ENCODE peak calls at places on chromosomes 12 and 14, in six cellular contexts. One of them, this sample, is unnamed.
A peak's percentile ranks its signal among the peaks of the same experiment; 100 is the strongest.

GRCh38 chr12:118052324-118053070 is 8.5 kb downstream of the WSB2 start:
- DNase-seq in effector memory CD4-positive, alpha-beta T cell: no peak
- DNase-seq in pancreas: peak; percentile 78
- DNase-seq in neural progenitor cell: no peak
- DNase-seq in SK-N-SH: no peak
- DNase-seq in tibial nerve: peak; percentile 83
- DNase-seq in this sample: no peak

GRCh38 chr14:22052795-22053194 is 379.2 kb upstream of the OR4E1 start:
- DNase-seq in effector memory CD4-positive, alpha-beta T cell: no peak
- DNase-seq in tibial nerve: no peak
- DNase-seq in pancreas: no peak
- DNase-seq in SK-N-SH: no peak
- DNase-seq in neural progenitor cell: no peak
- DNase-seq in this sample: no peak

GRCh38 chr12:79183003-79183402 is 318.4 kb downstream of the SYT1 start:
- DNase-seq in neural progenitor cell: no peak
- DNase-seq in SK-N-SH: no peak
- DNase-seq in tibial nerve: no peak
- DNase-seq in effector memory CD4-positive, alpha-beta T cell: no peak
- DNase-seq in pancreas: no peak
- DNase-seq in this sample: no peak

GRCh38 chr14:23175823-23176222 is 7.6 kb downstream of the SLC7A8 start:
- DNase-seq in pancreas: no peak
- DNase-seq in neural progenitor cell: no peak
- DNase-seq in tibial nerve: no peak
- DNase-seq in effector memory CD4-positive, alpha-beta T cell: no peak
- DNase-seq in SK-N-SH: no peak
- DNase-seq in this sample: no peak

GRCh38 chr12:19819231-19819630 is 379.9 kb downstream of the AEBP2 start:
- DNase-seq in SK-N-SH: no peak
- DNase-seq in neural progenitor cell: no peak
- DNase-seq in pancreas: no peak
- DNase-seq in effector memory CD4-positive, alpha-beta T cell: no peak
- DNase-seq in tibial nerve: no peak
- DNase-seq in this sample: no peak

GRCh38 chr12:12376636-12377448 is 20.0 kb downstream of the BORCS5 start:
- DNase-seq in pancreas: no peak
- DNase-seq in neural progenitor cell: peak; percentile 82
- DNase-seq in SK-N-SH: peak; percentile 66
- DNase-seq in effector memory CD4-positive, alpha-beta T cell: no peak
- DNase-seq in tibial nerve: no peak
- DNase-seq in this sample: peak; percentile 16

GRCh38 chr14:75793806-75794205 is 132.8 kb downstream of the TTLL5 start:
- DNase-seq in effector memory CD4-positive, alpha-beta T cell: no peak
- DNase-seq in SK-N-SH: no peak
- DNase-seq in tibial nerve: no peak
- DNase-seq in pancreas: no peak
- DNase-seq in neural progenitor cell: no peak
- DNase-seq in this sample: no peak

GRCh38 chr12:62632521-62632920 is 165.9 kb downstream of the MON2 start:
- DNase-seq in tibial nerve: peak; percentile 38
- DNase-seq in effector memory CD4-positive, alpha-beta T cell: no peak
- DNase-seq in pancreas: peak; percentile 24
- DNase-seq in neural progenitor cell: peak; percentile 55
- DNase-seq in SK-N-SH: peak; percentile 79
- DNase-seq in this sample: peak; percentile 26

GRCh38 chr12:26704214-26704613 is 128.8 kb downstream of the ITPR2 start:
- DNase-seq in effector memory CD4-positive, alpha-beta T cell: no peak
- DNase-seq in neural progenitor cell: no peak
- DNase-seq in SK-N-SH: no peak
- DNase-seq in tibial nerve: no peak
- DNase-seq in pancreas: no peak
- DNase-seq in this sample: no peak

GRCh38 chr12:29743801-29744200 is 39.9 kb downstream of the TMTC1 start:
- DNase-seq in SK-N-SH: no peak
- DNase-seq in pancreas: no peak
- DNase-seq in tibial nerve: no peak
- DNase-seq in neural progenitor cell: no peak
- DNase-seq in effector memory CD4-positive, alpha-beta T cell: no peak
- DNase-seq in this sample: no peak

GRCh38 chr12:124332900-124333299 is 38.0 kb downstream of the RFLNA start:
- DNase-seq in tibial nerve: no peak
- DNase-seq in effector memory CD4-positive, alpha-beta T cell: no peak
- DNase-seq in pancreas: no peak
- DNase-seq in SK-N-SH: no peak
- DNase-seq in neural progenitor cell: no peak
- DNase-seq in this sample: no peak

GRCh38 chr12:45121224-45121623 is 70.3 kb upstream of the DBX2 start:
- DNase-seq in pancreas: no peak
- DNase-seq in SK-N-SH: no peak
- DNase-seq in tibial nerve: no peak
- DNase-seq in neural progenitor cell: no peak
- DNase-seq in effector memory CD4-positive, alpha-beta T cell: no peak
- DNase-seq in this sample: no peak

GRCh38 chr12:59808317-59808910 is 212.6 kb downstream of the SLC16A7 start:
- DNase-seq in neural progenitor cell: peak; percentile 53
- DNase-seq in SK-N-SH: peak; percentile 43
- DNase-seq in pancreas: no peak
- DNase-seq in effector memory CD4-positive, alpha-beta T cell: no peak
- DNase-seq in tibial nerve: no peak
- DNase-seq in this sample: no peak

GRCh38 chr12:58537278-58537677 is 383.0 kb downstream of the LRIG3 start:
- DNase-seq in effector memory CD4-positive, alpha-beta T cell: no peak
- DNase-seq in neural progenitor cell: no peak
- DNase-seq in pancreas: no peak
- DNase-seq in tibial nerve: no peak
- DNase-seq in SK-N-SH: no peak
- DNase-seq in this sample: no peak

GRCh38 chr12:1594295-1595025 is at the start of gene FBXL14:
- DNase-seq in tibial nerve: peak; percentile 87
- DNase-seq in effector memory CD4-positive, alpha-beta T cell: peak; percentile 85
- DNase-seq in neural progenitor cell: peak; percentile 98
- DNase-seq in pancreas: peak; percentile 91
- DNase-seq in SK-N-SH: peak; percentile 92
- DNase-seq in this sample: peak; percentile 92

GRCh38 chr12:88472775-88473174 is 107.5 kb downstream of the KITLG start:
- DNase-seq in pancreas: no peak
- DNase-seq in tibial nerve: no peak
- DNase-seq in effector memory CD4-positive, alpha-beta T cell: no peak
- DNase-seq in SK-N-SH: no peak
- DNase-seq in neural progenitor cell: no peak
- DNase-seq in this sample: no peak

GRCh38 chr12:131001493-131001892 is 47.8 kb downstream of the ADGRD1 start:
- DNase-seq in effector memory CD4-positive, alpha-beta T cell: no peak
- DNase-seq in tibial nerve: no peak
- DNase-seq in pancreas: no peak
- DNase-seq in SK-N-SH: no peak
- DNase-seq in neural progenitor cell: no peak
- DNase-seq in this sample: no peak

GRCh38 chr12:93742086-93742934 is 65.1 kb downstream of the CRADD start:
- DNase-seq in effector memory CD4-positive, alpha-beta T cell: peak; percentile 29
- DNase-seq in pancreas: peak; percentile 74
- DNase-seq in tibial nerve: peak; percentile 70
- DNase-seq in SK-N-SH: peak; percentile 93
- DNase-seq in neural progenitor cell: peak; percentile 79
- DNase-seq in this sample: peak; percentile 63

GRCh38 chr14:22811752-22812151 is 3.5 kb downstream of the SLC7A7 start:
- DNase-seq in tibial nerve: no peak
- DNase-seq in SK-N-SH: no peak
- DNase-seq in pancreas: no peak
- DNase-seq in neural progenitor cell: no peak
- DNase-seq in effector memory CD4-positive, alpha-beta T cell: no peak
- DNase-seq in this sample: no peak

GRCh38 chr14:101812071-101812470 is 50.6 kb downstream of the PPP2R5C start:
- DNase-seq in pancreas: peak; percentile 24
- DNase-seq in tibial nerve: no peak
- DNase-seq in SK-N-SH: no peak
- DNase-seq in neural progenitor cell: no peak
- DNase-seq in effector memory CD4-positive, alpha-beta T cell: no peak
- DNase-seq in this sample: no peak

GRCh38 chr14:61269321-61270083 is 11.6 kb downstream of the TMEM30B start:
- DNase-seq in neural progenitor cell: peak; percentile 84
- DNase-seq in tibial nerve: peak; percentile 91
- DNase-seq in pancreas: peak; percentile 64
- DNase-seq in SK-N-SH: peak; percentile 74
- DNase-seq in effector memory CD4-positive, alpha-beta T cell: peak; percentile 54
- DNase-seq in this sample: peak; percentile 7

GRCh38 chr12:100375023-100375737 is 18.3 kb downstream of the SLC17A8 start:
- DNase-seq in effector memory CD4-positive, alpha-beta T cell: no peak
- DNase-seq in SK-N-SH: no peak
- DNase-seq in tibial nerve: peak; percentile 68
- DNase-seq in pancreas: no peak
- DNase-seq in neural progenitor cell: peak; percentile 33
- DNase-seq in this sample: no peak

GRCh38 chr12:49328816-49329215 is 5.8 kb downstream of the TROAP start:
- DNase-seq in tibial nerve: no peak
- DNase-seq in neural progenitor cell: no peak
- DNase-seq in pancreas: no peak
- DNase-seq in effector memory CD4-positive, alpha-beta T cell: no peak
- DNase-seq in SK-N-SH: no peak
- DNase-seq in this sample: no peak

GRCh38 chr14:81252278-81252677 is 31.5 kb upstream of the GTF2A1 start:
- DNase-seq in SK-N-SH: no peak
- DNase-seq in pancreas: no peak
- DNase-seq in neural progenitor cell: no peak
- DNase-seq in effector memory CD4-positive, alpha-beta T cell: no peak
- DNase-seq in tibial nerve: no peak
- DNase-seq in this sample: no peak

GRCh38 chr12:46725332-46725731 is 100.5 kb downstream of the SLC38A4 start:
- DNase-seq in effector memory CD4-positive, alpha-beta T cell: no peak
- DNase-seq in pancreas: no peak
- DNase-seq in SK-N-SH: no peak
- DNase-seq in neural progenitor cell: no peak
- DNase-seq in tibial nerve: no peak
- DNase-seq in this sample: no peak

GRCh38 chr12:21939435-21939834 is 1.8 kb downstream of the ABCC9 start:
- DNase-seq in neural progenitor cell: peak; percentile 16
- DNase-seq in effector memory CD4-positive, alpha-beta T cell: no peak
- DNase-seq in SK-N-SH: no peak
- DNase-seq in tibial nerve: no peak
- DNase-seq in pancreas: no peak
- DNase-seq in this sample: no peak

GRCh38 chr12:91432079-91432478 is 249.5 kb upstream of the DCN start:
- DNase-seq in SK-N-SH: no peak
- DNase-seq in effector memory CD4-positive, alpha-beta T cell: no peak
- DNase-seq in pancreas: no peak
- DNase-seq in neural progenitor cell: peak; percentile 60
- DNase-seq in tibial nerve: peak; percentile 19
- DNase-seq in this sample: no peak

GRCh38 chr12:64894827-64895475 is 70.5 kb downstream of the TBC1D30 start:
- DNase-seq in pancreas: no peak
- DNase-seq in tibial nerve: no peak
- DNase-seq in SK-N-SH: no peak
- DNase-seq in neural progenitor cell: no peak
- DNase-seq in effector memory CD4-positive, alpha-beta T cell: no peak
- DNase-seq in this sample: no peak

GRCh38 chr12:113237748-113238147 is 16.5 kb downstream of the TPCN1 start:
- DNase-seq in SK-N-SH: no peak
- DNase-seq in effector memory CD4-positive, alpha-beta T cell: no peak
- DNase-seq in tibial nerve: no peak
- DNase-seq in neural progenitor cell: no peak
- DNase-seq in pancreas: no peak
- DNase-seq in this sample: no peak

GRCh38 chr12:52695039-52695438 is 8.3 kb downstream of the KRT77 start:
- DNase-seq in effector memory CD4-positive, alpha-beta T cell: no peak
- DNase-seq in pancreas: no peak
- DNase-seq in SK-N-SH: no peak
- DNase-seq in neural progenitor cell: no peak
- DNase-seq in tibial nerve: no peak
- DNase-seq in this sample: no peak

GRCh38 chr12:109157986-109158385 is 41.6 kb downstream of the ACACB start:
- DNase-seq in neural progenitor cell: no peak
- DNase-seq in SK-N-SH: peak; percentile 26
- DNase-seq in tibial nerve: no peak
- DNase-seq in effector memory CD4-positive, alpha-beta T cell: no peak
- DNase-seq in pancreas: no peak
- DNase-seq in this sample: no peak

GRCh38 chr14:37139710-37140109 is 32.7 kb downstream of the SLC25A21 start:
- DNase-seq in pancreas: no peak
- DNase-seq in neural progenitor cell: no peak
- DNase-seq in tibial nerve: no peak
- DNase-seq in effector memory CD4-positive, alpha-beta T cell: no peak
- DNase-seq in SK-N-SH: no peak
- DNase-seq in this sample: no peak

GRCh38 chr12:62912644-62913043 is 22.3 kb downstream of the PPM1H start:
- DNase-seq in effector memory CD4-positive, alpha-beta T cell: no peak
- DNase-seq in neural progenitor cell: no peak
- DNase-seq in tibial nerve: no peak
- DNase-seq in pancreas: no peak
- DNase-seq in SK-N-SH: no peak
- DNase-seq in this sample: no peak

GRCh38 chr12:15897433-15897832 is 13.7 kb upstream of the DERA start:
- DNase-seq in effector memory CD4-positive, alpha-beta T cell: no peak
- DNase-seq in tibial nerve: no peak
- DNase-seq in neural progenitor cell: no peak
- DNase-seq in pancreas: no peak
- DNase-seq in SK-N-SH: no peak
- DNase-seq in this sample: no peak
- H3K27ac ChIP-seq in effector memory CD4-positive, alpha-beta T cell: no peak overlapping the region
- H3K27ac ChIP-seq in tibial nerve: no peak overlapping the region
- H3K27ac ChIP-seq in neural progenitor cell: no peak overlapping the region
- H3K27ac ChIP-seq in pancreas: no peak overlapping the region
- H3K27ac ChIP-seq in SK-N-SH: peak overlapping the region; percentile 37
- H3K27ac ChIP-seq in this sample: no peak overlapping the region

GRCh38 chr12:89663577-89664357 is 44.9 kb downstream of the ATP2B1 start:
- DNase-seq in effector memory CD4-positive, alpha-beta T cell: no peak
- DNase-seq in pancreas: no peak
- DNase-seq in neural progenitor cell: no peak
- DNase-seq in SK-N-SH: peak; percentile 54
- DNase-seq in tibial nerve: no peak
- DNase-seq in this sample: no peak
- H3K27ac ChIP-seq in effector memory CD4-positive, alpha-beta T cell: peak overlapping the region; percentile 38
- H3K27ac ChIP-seq in pancreas: no peak overlapping the region
- H3K27ac ChIP-seq in neural progenitor cell: no peak overlapping the region
- H3K27ac ChIP-seq in SK-N-SH: peak overlapping the region; percentile 22
- H3K27ac ChIP-seq in tibial nerve: no peak overlapping the region
- H3K27ac ChIP-seq in this sample: peak overlapping the region; percentile 63

DNA sequence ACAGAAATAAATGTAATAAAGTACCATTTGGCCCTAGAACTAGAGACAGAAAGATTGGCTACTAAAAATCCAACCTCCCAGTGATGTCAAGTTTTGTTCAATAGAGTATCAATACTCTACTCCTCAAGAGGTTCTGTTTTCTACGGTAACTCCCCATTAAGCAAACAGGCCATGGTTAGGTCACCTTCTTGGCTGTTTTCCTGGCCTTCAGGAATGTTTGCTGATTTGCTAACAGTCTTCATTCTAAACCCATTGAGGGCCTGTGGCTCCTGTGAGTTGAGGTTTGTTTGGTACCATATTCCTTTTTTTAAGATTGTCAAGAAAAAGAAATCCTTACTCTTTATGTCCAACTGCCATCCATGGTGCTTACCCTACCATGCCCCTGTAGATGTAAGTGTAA is 1022.0 kb upstream of the TMEM132C start:
- DNase-seq in pancreas: no peak
- DNase-seq in neural progenitor cell: no peak
- DNase-seq in tibial nerve: no peak
- DNase-seq in SK-N-SH: no peak
- DNase-seq in effector memory CD4-positive, alpha-beta T cell: no peak
- DNase-seq in this sample: no peak
- H3K27ac ChIP-seq in pancreas: no peak overlapping the region
- H3K27ac ChIP-seq in neural progenitor cell: no peak overlapping the region
- H3K27ac ChIP-seq in tibial nerve: no peak overlapping the region
- H3K27ac ChIP-seq in SK-N-SH: no peak overlapping the region
- H3K27ac ChIP-seq in effector memory CD4-positive, alpha-beta T cell: no peak overlapping the region
- H3K27ac ChIP-seq in this sample: no peak overlapping the region

GRCh38 chr14:32497233-32497632 is 168.1 kb downstream of the AKAP6 start:
- DNase-seq in effector memory CD4-positive, alpha-beta T cell: no peak
- DNase-seq in pancreas: no peak
- DNase-seq in SK-N-SH: no peak
- DNase-seq in tibial nerve: no peak
- DNase-seq in neural progenitor cell: no peak
- DNase-seq in this sample: no peak
- H3K27ac ChIP-seq in effector memory CD4-positive, alpha-beta T cell: no peak overlapping the region
- H3K27ac ChIP-seq in pancreas: no peak overlapping the region
- H3K27ac ChIP-seq in SK-N-SH: peak overlapping the region; percentile 82
- H3K27ac ChIP-seq in tibial nerve: no peak overlapping the region
- H3K27ac ChIP-seq in neural progenitor cell: no peak overlapping the region
- H3K27ac ChIP-seq in this sample: no peak overlapping the region